ENCODE peak calls at places on chromosomes 7 and 10, in eight cellular contexts. One of them, this sample, is unnamed.

GRCh38 chr7:985915-986741 is 3.1 kb downstream of the CYP2W1 start:
- DNase-seq in OCI-LY7: no peak
- DNase-seq in CD4-positive, alpha-beta memory T cell: no peak
- DNase-seq in activated CD4-positive, alpha-beta T cell treated with anti-CD3 and anti-CD28 coated beads, Interleukin-2, amount 10 ng/mL, durations not matched to agents 7 days and 5 days: no peak
- DNase-seq in activated T-cell treated with anti-CD3 and anti-CD28 coated beads for 1 hour: no peak
- DNase-seq in posterior cingulate gyrus: no peak
- DNase-seq in stimulated activated CD8-positive, alpha-beta memory T cell treated with anti-CD3 and anti-CD28 coated beads, Interleukin-4, amount 100 ng/mL, for 1 hour: no peak
- DNase-seq in KG1: no peak
- DNase-seq in this sample: no peak

GRCh38 chr10:36499696-36500095 is 625.7 kb upstream of the ANKRD30A start:
- DNase-seq in OCI-LY7: no peak
- DNase-seq in CD4-positive, alpha-beta memory T cell: no peak
- DNase-seq in activated CD4-positive, alpha-beta T cell treated with anti-CD3 and anti-CD28 coated beads, Interleukin-2, amount 10 ng/mL, durations not matched to agents 7 days and 5 days: no peak
- DNase-seq in activated T-cell treated with anti-CD3 and anti-CD28 coated beads for 1 hour: no peak
- DNase-seq in posterior cingulate gyrus: no peak
- DNase-seq in stimulated activated CD8-positive, alpha-beta memory T cell treated with anti-CD3 and anti-CD28 coated beads, Interleukin-4, amount 100 ng/mL, for 1 hour: no peak
- DNase-seq in KG1: no peak
- DNase-seq in this sample: no peak

GRCh38 chr7:85974176-85974575 is 669.5 kb upstream of the GRM3 start:
- DNase-seq in OCI-LY7: no peak
- DNase-seq in CD4-positive, alpha-beta memory T cell: no peak
- DNase-seq in activated CD4-positive, alpha-beta T cell treated with anti-CD3 and anti-CD28 coated beads, Interleukin-2, amount 10 ng/mL, durations not matched to agents 7 days and 5 days: no peak
- DNase-seq in activated T-cell treated with anti-CD3 and anti-CD28 coated beads for 1 hour: no peak
- DNase-seq in posterior cingulate gyrus: no peak
- DNase-seq in stimulated activated CD8-positive, alpha-beta memory T cell treated with anti-CD3 and anti-CD28 coated beads, Interleukin-4, amount 100 ng/mL, for 1 hour: no peak
- DNase-seq in KG1: no peak
- DNase-seq in this sample: no peak

GRCh38 chr7:107668296-107668695 is 7.7 kb downstream of the SLC26A4 start:
- DNase-seq in OCI-LY7: no peak
- DNase-seq in CD4-positive, alpha-beta memory T cell: no peak
- DNase-seq in activated CD4-positive, alpha-beta T cell treated with anti-CD3 and anti-CD28 coated beads, Interleukin-2, amount 10 ng/mL, durations not matched to agents 7 days and 5 days: no peak
- DNase-seq in activated T-cell treated with anti-CD3 and anti-CD28 coated beads for 1 hour: no peak
- DNase-seq in posterior cingulate gyrus: no peak
- DNase-seq in stimulated activated CD8-positive, alpha-beta memory T cell treated with anti-CD3 and anti-CD28 coated beads, Interleukin-4, amount 100 ng/mL, for 1 hour: no peak
- DNase-seq in KG1: no peak
- DNase-seq in this sample: no peak

GRCh38 chr7:44882899-44883298 is 2.4 kb downstream of the PURB start:
- DNase-seq in OCI-LY7: no peak
- DNase-seq in CD4-positive, alpha-beta memory T cell: no peak
- DNase-seq in activated CD4-positive, alpha-beta T cell treated with anti-CD3 and anti-CD28 coated beads, Interleukin-2, amount 10 ng/mL, durations not matched to agents 7 days and 5 days: no peak
- DNase-seq in activated T-cell treated with anti-CD3 and anti-CD28 coated beads for 1 hour: no peak
- DNase-seq in posterior cingulate gyrus: no peak
- DNase-seq in stimulated activated CD8-positive, alpha-beta memory T cell treated with anti-CD3 and anti-CD28 coated beads, Interleukin-4, amount 100 ng/mL, for 1 hour: no peak
- DNase-seq in KG1: no peak
- DNase-seq in this sample: no peak

GRCh38 chr10:3820255-3820654 is 35.2 kb upstream of the KLF6 start:
- DNase-seq in OCI-LY7: no peak
- DNase-seq in CD4-positive, alpha-beta memory T cell: no peak
- DNase-seq in activated CD4-positive, alpha-beta T cell treated with anti-CD3 and anti-CD28 coated beads, Interleukin-2, amount 10 ng/mL, durations not matched to agents 7 days and 5 days: no peak
- DNase-seq in activated T-cell treated with anti-CD3 and anti-CD28 coated beads for 1 hour: no peak
- DNase-seq in posterior cingulate gyrus: no peak
- DNase-seq in stimulated activated CD8-positive, alpha-beta memory T cell treated with anti-CD3 and anti-CD28 coated beads, Interleukin-4, amount 100 ng/mL, for 1 hour: no peak
- DNase-seq in KG1: no peak
- DNase-seq in this sample: no peak

GRCh38 chr7:29239638-29240037 is 45.1 kb downstream of the CHN2 start:
- DNase-seq in OCI-LY7: no peak
- DNase-seq in CD4-positive, alpha-beta memory T cell: no peak
- DNase-seq in activated CD4-positive, alpha-beta T cell treated with anti-CD3 and anti-CD28 coated beads, Interleukin-2, amount 10 ng/mL, durations not matched to agents 7 days and 5 days: peak
- DNase-seq in activated T-cell treated with anti-CD3 and anti-CD28 coated beads for 1 hour: no peak
- DNase-seq in posterior cingulate gyrus: no peak
- DNase-seq in stimulated activated CD8-positive, alpha-beta memory T cell treated with anti-CD3 and anti-CD28 coated beads, Interleukin-4, amount 100 ng/mL, for 1 hour: no peak
- DNase-seq in KG1: no peak
- DNase-seq in this sample: no peak

GRCh38 chr10:48934672-48935071 is 5.0 kb downstream of the LRRC18 start:
- DNase-seq in OCI-LY7: no peak
- DNase-seq in CD4-positive, alpha-beta memory T cell: no peak
- DNase-seq in activated CD4-positive, alpha-beta T cell treated with anti-CD3 and anti-CD28 coated beads, Interleukin-2, amount 10 ng/mL, durations not matched to agents 7 days and 5 days: no peak
- DNase-seq in activated T-cell treated with anti-CD3 and anti-CD28 coated beads for 1 hour: no peak
- DNase-seq in posterior cingulate gyrus: no peak
- DNase-seq in stimulated activated CD8-positive, alpha-beta memory T cell treated with anti-CD3 and anti-CD28 coated beads, Interleukin-4, amount 100 ng/mL, for 1 hour: no peak
- DNase-seq in KG1: no peak
- DNase-seq in this sample: no peak

GRCh38 chr7:15723840-15724239 is 37.4 kb upstream of the MEOX2 start:
- DNase-seq in OCI-LY7: no peak
- DNase-seq in CD4-positive, alpha-beta memory T cell: no peak
- DNase-seq in activated CD4-positive, alpha-beta T cell treated with anti-CD3 and anti-CD28 coated beads, Interleukin-2, amount 10 ng/mL, durations not matched to agents 7 days and 5 days: no peak
- DNase-seq in activated T-cell treated with anti-CD3 and anti-CD28 coated beads for 1 hour: no peak
- DNase-seq in posterior cingulate gyrus: no peak
- DNase-seq in stimulated activated CD8-positive, alpha-beta memory T cell treated with anti-CD3 and anti-CD28 coated beads, Interleukin-4, amount 100 ng/mL, for 1 hour: no peak
- DNase-seq in KG1: no peak
- DNase-seq in this sample: no peak

GRCh38 chr10:104336829-104337526 is 1.3 kb downstream of the ITPRIP start:
- DNase-seq in OCI-LY7: no peak
- DNase-seq in CD4-positive, alpha-beta memory T cell: no peak
- DNase-seq in activated CD4-positive, alpha-beta T cell treated with anti-CD3 and anti-CD28 coated beads, Interleukin-2, amount 10 ng/mL, durations not matched to agents 7 days and 5 days: no peak
- DNase-seq in activated T-cell treated with anti-CD3 and anti-CD28 coated beads for 1 hour: no peak
- DNase-seq in posterior cingulate gyrus: no peak
- DNase-seq in stimulated activated CD8-positive, alpha-beta memory T cell treated with anti-CD3 and anti-CD28 coated beads, Interleukin-4, amount 100 ng/mL, for 1 hour: no peak
- DNase-seq in KG1: no peak
- DNase-seq in this sample: no peak

GRCh38 chr10:78267070-78267469 is 233.4 kb downstream of the RPS24 start:
- DNase-seq in OCI-LY7: no peak
- DNase-seq in CD4-positive, alpha-beta memory T cell: no peak
- DNase-seq in activated CD4-positive, alpha-beta T cell treated with anti-CD3 and anti-CD28 coated beads, Interleukin-2, amount 10 ng/mL, durations not matched to agents 7 days and 5 days: no peak
- DNase-seq in activated T-cell treated with anti-CD3 and anti-CD28 coated beads for 1 hour: no peak
- DNase-seq in posterior cingulate gyrus: no peak
- DNase-seq in stimulated activated CD8-positive, alpha-beta memory T cell treated with anti-CD3 and anti-CD28 coated beads, Interleukin-4, amount 100 ng/mL, for 1 hour: no peak
- DNase-seq in KG1: no peak
- DNase-seq in this sample: no peak

GRCh38 chr7:94803821-94804220 is 103.6 kb upstream of the PPP1R9A start:
- DNase-seq in OCI-LY7: no peak
- DNase-seq in CD4-positive, alpha-beta memory T cell: no peak
- DNase-seq in activated CD4-positive, alpha-beta T cell treated with anti-CD3 and anti-CD28 coated beads, Interleukin-2, amount 10 ng/mL, durations not matched to agents 7 days and 5 days: no peak
- DNase-seq in activated T-cell treated with anti-CD3 and anti-CD28 coated beads for 1 hour: no peak
- DNase-seq in posterior cingulate gyrus: no peak
- DNase-seq in stimulated activated CD8-positive, alpha-beta memory T cell treated with anti-CD3 and anti-CD28 coated beads, Interleukin-4, amount 100 ng/mL, for 1 hour: no peak
- DNase-seq in KG1: no peak
- DNase-seq in this sample: no peak

GRCh38 chr7:66205736-66206080 is 574 bp downstream of the TPST1 start:
- DNase-seq in OCI-LY7: no peak
- DNase-seq in CD4-positive, alpha-beta memory T cell: no peak
- DNase-seq in activated CD4-positive, alpha-beta T cell treated with anti-CD3 and anti-CD28 coated beads, Interleukin-2, amount 10 ng/mL, durations not matched to agents 7 days and 5 days: no peak
- DNase-seq in activated T-cell treated with anti-CD3 and anti-CD28 coated beads for 1 hour: peak
- DNase-seq in posterior cingulate gyrus: peak
- DNase-seq in stimulated activated CD8-positive, alpha-beta memory T cell treated with anti-CD3 and anti-CD28 coated beads, Interleukin-4, amount 100 ng/mL, for 1 hour: no peak
- DNase-seq in KG1: no peak
- DNase-seq in this sample: no peak

GRCh38 chr7:154842608-154843007 is 160.3 kb downstream of the PAXIP1 start:
- DNase-seq in OCI-LY7: no peak
- DNase-seq in CD4-positive, alpha-beta memory T cell: no peak
- DNase-seq in activated CD4-positive, alpha-beta T cell treated with anti-CD3 and anti-CD28 coated beads, Interleukin-2, amount 10 ng/mL, durations not matched to agents 7 days and 5 days: no peak
- DNase-seq in activated T-cell treated with anti-CD3 and anti-CD28 coated beads for 1 hour: no peak
- DNase-seq in posterior cingulate gyrus: no peak
- DNase-seq in stimulated activated CD8-positive, alpha-beta memory T cell treated with anti-CD3 and anti-CD28 coated beads, Interleukin-4, amount 100 ng/mL, for 1 hour: no peak
- DNase-seq in KG1: no peak
- DNase-seq in this sample: no peak

GRCh38 chr7:2709553-2710165 is 21.7 kb downstream of the AMZ1 start:
- DNase-seq in OCI-LY7: peak
- DNase-seq in CD4-positive, alpha-beta memory T cell: peak
- DNase-seq in activated CD4-positive, alpha-beta T cell treated with anti-CD3 and anti-CD28 coated beads, Interleukin-2, amount 10 ng/mL, durations not matched to agents 7 days and 5 days: peak
- DNase-seq in activated T-cell treated with anti-CD3 and anti-CD28 coated beads for 1 hour: peak
- DNase-seq in posterior cingulate gyrus: peak
- DNase-seq in stimulated activated CD8-positive, alpha-beta memory T cell treated with anti-CD3 and anti-CD28 coated beads, Interleukin-4, amount 100 ng/mL, for 1 hour: peak
- DNase-seq in KG1: no peak
- DNase-seq in this sample: no peak

GRCh38 chr10:80289451-80290287 is at the start of gene MAT1A:
- DNase-seq in OCI-LY7: no peak
- DNase-seq in CD4-positive, alpha-beta memory T cell: no peak
- DNase-seq in activated CD4-positive, alpha-beta T cell treated with anti-CD3 and anti-CD28 coated beads, Interleukin-2, amount 10 ng/mL, durations not matched to agents 7 days and 5 days: no peak
- DNase-seq in activated T-cell treated with anti-CD3 and anti-CD28 coated beads for 1 hour: no peak
- DNase-seq in posterior cingulate gyrus: no peak
- DNase-seq in stimulated activated CD8-positive, alpha-beta memory T cell treated with anti-CD3 and anti-CD28 coated beads, Interleukin-4, amount 100 ng/mL, for 1 hour: no peak
- DNase-seq in KG1: no peak
- DNase-seq in this sample: no peak

GRCh38 chr10:122122493-122122892 is 133.5 kb downstream of the TACC2 start:
- DNase-seq in OCI-LY7: no peak
- DNase-seq in CD4-positive, alpha-beta memory T cell: no peak
- DNase-seq in activated CD4-positive, alpha-beta T cell treated with anti-CD3 and anti-CD28 coated beads, Interleukin-2, amount 10 ng/mL, durations not matched to agents 7 days and 5 days: no peak
- DNase-seq in activated T-cell treated with anti-CD3 and anti-CD28 coated beads for 1 hour: no peak
- DNase-seq in posterior cingulate gyrus: no peak
- DNase-seq in stimulated activated CD8-positive, alpha-beta memory T cell treated with anti-CD3 and anti-CD28 coated beads, Interleukin-4, amount 100 ng/mL, for 1 hour: no peak
- DNase-seq in KG1: no peak
- DNase-seq in this sample: no peak

GRCh38 chr7:25454562-25455031 is 226.3 kb upstream of the NPVF start:
- DNase-seq in OCI-LY7: no peak
- DNase-seq in CD4-positive, alpha-beta memory T cell: no peak
- DNase-seq in activated CD4-positive, alpha-beta T cell treated with anti-CD3 and anti-CD28 coated beads, Interleukin-2, amount 10 ng/mL, durations not matched to agents 7 days and 5 days: no peak
- DNase-seq in activated T-cell treated with anti-CD3 and anti-CD28 coated beads for 1 hour: no peak
- DNase-seq in posterior cingulate gyrus: no peak
- DNase-seq in stimulated activated CD8-positive, alpha-beta memory T cell treated with anti-CD3 and anti-CD28 coated beads, Interleukin-4, amount 100 ng/mL, for 1 hour: no peak
- DNase-seq in KG1: no peak
- DNase-seq in this sample: no peak

GRCh38 chr7:135168001-135168400 is 2.5 kb downstream of the CYREN start:
- DNase-seq in OCI-LY7: no peak
- DNase-seq in CD4-positive, alpha-beta memory T cell: no peak
- DNase-seq in activated CD4-positive, alpha-beta T cell treated with anti-CD3 and anti-CD28 coated beads, Interleukin-2, amount 10 ng/mL, durations not matched to agents 7 days and 5 days: peak
- DNase-seq in activated T-cell treated with anti-CD3 and anti-CD28 coated beads for 1 hour: no peak
- DNase-seq in posterior cingulate gyrus: no peak
- DNase-seq in stimulated activated CD8-positive, alpha-beta memory T cell treated with anti-CD3 and anti-CD28 coated beads, Interleukin-4, amount 100 ng/mL, for 1 hour: no peak
- DNase-seq in KG1: no peak
- DNase-seq in this sample: no peak

GRCh38 chr10:33638891-33639290 is 304.4 kb upstream of the NRP1 start:
- DNase-seq in OCI-LY7: no peak
- DNase-seq in CD4-positive, alpha-beta memory T cell: no peak
- DNase-seq in activated CD4-positive, alpha-beta T cell treated with anti-CD3 and anti-CD28 coated beads, Interleukin-2, amount 10 ng/mL, durations not matched to agents 7 days and 5 days: no peak
- DNase-seq in activated T-cell treated with anti-CD3 and anti-CD28 coated beads for 1 hour: no peak
- DNase-seq in posterior cingulate gyrus: no peak
- DNase-seq in stimulated activated CD8-positive, alpha-beta memory T cell treated with anti-CD3 and anti-CD28 coated beads, Interleukin-4, amount 100 ng/mL, for 1 hour: no peak
- DNase-seq in KG1: no peak
- DNase-seq in this sample: no peak

GRCh38 chr10:121753726-121754476 is 155.7 kb upstream of the FGFR2 start:
- DNase-seq in OCI-LY7: peak
- DNase-seq in CD4-positive, alpha-beta memory T cell: no peak
- DNase-seq in activated CD4-positive, alpha-beta T cell treated with anti-CD3 and anti-CD28 coated beads, Interleukin-2, amount 10 ng/mL, durations not matched to agents 7 days and 5 days: no peak
- DNase-seq in activated T-cell treated with anti-CD3 and anti-CD28 coated beads for 1 hour: no peak
- DNase-seq in posterior cingulate gyrus: no peak
- DNase-seq in stimulated activated CD8-positive, alpha-beta memory T cell treated with anti-CD3 and anti-CD28 coated beads, Interleukin-4, amount 100 ng/mL, for 1 hour: no peak
- DNase-seq in KG1: no peak
- DNase-seq in this sample: no peak

GRCh38 chr10:70578371-70578947 is 24.1 kb downstream of the PRF1 start:
- DNase-seq in OCI-LY7: peak
- DNase-seq in CD4-positive, alpha-beta memory T cell: peak
- DNase-seq in activated CD4-positive, alpha-beta T cell treated with anti-CD3 and anti-CD28 coated beads, Interleukin-2, amount 10 ng/mL, durations not matched to agents 7 days and 5 days: peak
- DNase-seq in activated T-cell treated with anti-CD3 and anti-CD28 coated beads for 1 hour: peak
- DNase-seq in posterior cingulate gyrus: no peak
- DNase-seq in stimulated activated CD8-positive, alpha-beta memory T cell treated with anti-CD3 and anti-CD28 coated beads, Interleukin-4, amount 100 ng/mL, for 1 hour: peak
- DNase-seq in KG1: no peak
- DNase-seq in this sample: no peak

GRCh38 chr10:60810437-60811182 is 32.3 kb downstream of the CDK1 start:
- DNase-seq in OCI-LY7: no peak
- DNase-seq in CD4-positive, alpha-beta memory T cell: no peak
- DNase-seq in activated CD4-positive, alpha-beta T cell treated with anti-CD3 and anti-CD28 coated beads, Interleukin-2, amount 10 ng/mL, durations not matched to agents 7 days and 5 days: no peak
- DNase-seq in activated T-cell treated with anti-CD3 and anti-CD28 coated beads for 1 hour: no peak
- DNase-seq in posterior cingulate gyrus: no peak
- DNase-seq in stimulated activated CD8-positive, alpha-beta memory T cell treated with anti-CD3 and anti-CD28 coated beads, Interleukin-4, amount 100 ng/mL, for 1 hour: no peak
- DNase-seq in KG1: no peak
- DNase-seq in this sample: no peak

GRCh38 chr7:73847941-73848723 is 5.8 kb upstream of the METTL27 start:
- DNase-seq in OCI-LY7: no peak
- DNase-seq in CD4-positive, alpha-beta memory T cell: no peak
- DNase-seq in activated CD4-positive, alpha-beta T cell treated with anti-CD3 and anti-CD28 coated beads, Interleukin-2, amount 10 ng/mL, durations not matched to agents 7 days and 5 days: no peak
- DNase-seq in activated T-cell treated with anti-CD3 and anti-CD28 coated beads for 1 hour: no peak
- DNase-seq in posterior cingulate gyrus: no peak
- DNase-seq in stimulated activated CD8-positive, alpha-beta memory T cell treated with anti-CD3 and anti-CD28 coated beads, Interleukin-4, amount 100 ng/mL, for 1 hour: no peak
- DNase-seq in KG1: no peak
- DNase-seq in this sample: no peak